ENCODE peak calls at places on chromosomes 16 and 17, in four cellular contexts. D is K562, K is HepG2, A is A549. U is an unnamed sample.

GRCh38 chr16:3484328-3485096 is 10.8 kb downstream of the C16orf90 start:
- DNase-seq in D (no peak), K (no peak), A (no peak), U (no peak)

GRCh38 chr16:22402191-22402590 is 27.8 kb upstream of the CDR2 start:
- DNase-seq in D (no peak), K (no peak), A (no peak), U (no peak)

GRCh38 chr16:53091508-53092211 is 36.9 kb downstream of the CHD9 start:
- DNase-seq in D (no peak), K (no peak), A (no peak), U (peak)

GRCh38 chr16:80449332-80449731 is 91.5 kb upstream of the DYNLRB2 start:
- DNase-seq in A (no peak), K (no peak), D (no peak), U (no peak)

GRCh38 chr17:30199600-30199999 is 35.9 kb downstream of the SLC6A4 start:
- DNase-seq in K (no peak), D (no peak), A (no peak), U (no peak)

GRCh38 chr16:58656872-58657271 is 27.2 kb upstream of the CNOT1 start:
- DNase-seq in A (no peak), D (no peak), K (no peak), U (no peak)

GRCh38 chr17:43042025-43042424 is 17.0 kb downstream of the RND2 start:
- DNase-seq in A (no peak), D (peak), K (no peak), U (no peak)

GRCh38 chr16:58027341-58028167 is 2.0 kb downstream of the MMP15 start:
- DNase-seq in D (peak), A (peak), K (peak), U (peak)

GRCh38 chr16:54050281-54051210 is 236.0 kb downstream of the IRX3 start:
- DNase-seq in K (no peak), A (no peak), D (no peak), U (no peak)

GRCh38 chr16:82070656-82071369 is 35.8 kb downstream of the HSD17B2 start:
- DNase-seq in D (no peak), A (peak), K (no peak), U (no peak)

GRCh38 chr16:74999683-75000480 is 1.1 kb downstream of the ZNRF1 start:
- DNase-seq in A (no peak), D (peak), K (peak), U (peak)

GRCh38 chr17:18379246-18380146 is 1.9 kb downstream of the EVPLL start:
- DNase-seq in A (no peak), D (no peak), K (no peak), U (no peak)

GRCh38 chr17:68748381-68748780 is 147.2 kb upstream of the FAM20A start:
- DNase-seq in D (no peak), A (no peak), K (no peak), U (no peak)

GRCh38 chr17:48442819-48443218 is 12.8 kb upstream of the SKAP1 start:
- DNase-seq in K (no peak), A (no peak), D (peak), U (no peak)

GRCh38 chr17:35865412-35866355 is 3.0 kb downstream of the HEATR9 start:
- DNase-seq in K (peak), D (peak), A (no peak), U (no peak)

GRCh38 chr16:28930652-28931051 is 1.1 kb upstream of the CD19 start:
- DNase-seq in D (no peak), K (no peak), A (no peak), U (no peak)

GRCh38 chr17:76079577-76080206 is 710 bp downstream of the ZACN start:
- DNase-seq in K (no peak), A (no peak), D (no peak), U (peak)

GRCh38 chr16:77890075-77890474 is 101.7 kb downstream of the VAT1L start:
- DNase-seq in A (no peak), K (no peak), D (no peak), U (no peak)

GRCh38 chr16:88613911-88614817 is 24.2 kb upstream of the IL17C start:
- DNase-seq in K (no peak), A (no peak), D (no peak), U (no peak)

GRCh38 chr16:66008136-66008535 is 358.4 kb upstream of the CDH5 start:
- DNase-seq in D (no peak), A (no peak), K (no peak), U (no peak)

GRCh38 chr16:89616576-89617437 is 3.4 kb downstream of the DPEP1 start:
- DNase-seq in K (no peak), D (no peak), A (no peak), U (no peak)

GRCh38 chr16:29306201-29306600 is 100.3 kb downstream of the NPIPB11 start:
- DNase-seq in K (no peak), D (no peak), A (no peak), U (no peak)

GRCh38 chr17:35433075-35433894 is 985 bp upstream of the SLFN12 start:
- DNase-seq in D (peak), K (peak), A (peak), U (peak)

GRCh38 chr17:12620200-12620720 is 45.4 kb upstream of the MYOCD start:
- DNase-seq in A (peak), K (no peak), D (no peak), U (no peak)

GRCh38 chr16:84310642-84311041 is 16.0 kb downstream of the WFDC1 start:
- DNase-seq in K (no peak), A (no peak), D (no peak), U (no peak)

GRCh38 chr17:71628306-71628705 is 492.5 kb upstream of the SOX9 start:
- DNase-seq in K (no peak), A (no peak), D (no peak), U (no peak)

GRCh38 chr16:68247932-68248331 is 2.8 kb downstream of the PLA2G15 start:
- DNase-seq in K (no peak), A (no peak), D (no peak), U (no peak)

GRCh38 chr17:75506888-75507287 is 8.4 kb downstream of the CASKIN2 start:
- DNase-seq in A (no peak), D (no peak), K (no peak), U (no peak)

GRCh38 chr16:75011634-75012307 is 12.9 kb downstream of the ZNRF1 start:
- DNase-seq in A (peak), K (no peak), D (peak), U (no peak)

GRCh38 chr16:75053791-75054555 is 55.1 kb downstream of the ZNRF1 start:
- DNase-seq in D (peak), K (peak), A (peak), U (no peak)

GRCh38 chr17:44829558-44830358 is at the start of gene GJC1:
- DNase-seq in K (no peak), D (peak), A (peak), U (peak)

GRCh38 chr16:64872101-64872500 is 249.8 kb downstream of the CDH11 start:
- DNase-seq in A (no peak), K (no peak), D (no peak), U (no peak)
- TF ChIP-seq HMGXB4 in A (no peak), K (no peak), D (no peak), U (no peak)

GRCh38 chr17:57067162-57067561 is 17.9 kb upstream of the AKAP1 start:
- DNase-seq in A (no peak), K (no peak), D (peak), U (no peak)
- TF ChIP-seq USF2 in A (no peak), K (no peak), D (no peak), U (no peak)

DNA sequence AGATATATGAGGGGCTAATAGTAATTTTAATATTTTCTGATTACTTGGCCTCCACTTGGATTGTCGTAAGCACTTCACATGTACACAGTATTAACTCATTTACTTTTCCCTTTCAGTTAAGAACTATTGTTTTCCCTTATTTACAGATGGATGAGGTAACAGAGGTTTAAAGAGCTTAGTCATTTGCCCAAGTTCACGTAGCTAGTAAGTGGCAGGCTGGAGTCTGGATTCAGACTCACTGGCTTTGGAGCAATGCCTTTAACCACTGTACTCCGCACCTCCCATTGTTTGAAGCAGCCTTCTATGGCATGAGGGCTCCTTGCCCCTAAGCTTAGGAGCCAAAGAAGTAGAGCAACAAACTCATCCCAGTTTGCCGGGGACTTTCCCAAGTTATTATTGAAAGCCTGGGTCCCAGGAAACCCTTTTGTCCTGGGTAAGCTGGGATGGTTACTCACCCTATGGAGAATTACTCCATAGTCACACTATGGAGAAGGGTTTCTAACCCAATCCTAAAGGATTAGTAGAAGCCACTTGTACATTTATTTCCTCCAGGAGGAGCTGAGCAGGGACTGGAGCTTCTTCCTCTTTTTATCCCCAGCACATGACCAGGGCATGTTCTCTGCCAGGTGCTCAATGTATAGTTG is 12.3 kb downstream of the FOXL1 start:
- DNase-seq in K (peak), A (peak), D (no peak), U (no peak)
- TF ChIP-seq HMGXB4 in K (no peak), A (no peak), D (no peak), U (no peak)

DNA sequence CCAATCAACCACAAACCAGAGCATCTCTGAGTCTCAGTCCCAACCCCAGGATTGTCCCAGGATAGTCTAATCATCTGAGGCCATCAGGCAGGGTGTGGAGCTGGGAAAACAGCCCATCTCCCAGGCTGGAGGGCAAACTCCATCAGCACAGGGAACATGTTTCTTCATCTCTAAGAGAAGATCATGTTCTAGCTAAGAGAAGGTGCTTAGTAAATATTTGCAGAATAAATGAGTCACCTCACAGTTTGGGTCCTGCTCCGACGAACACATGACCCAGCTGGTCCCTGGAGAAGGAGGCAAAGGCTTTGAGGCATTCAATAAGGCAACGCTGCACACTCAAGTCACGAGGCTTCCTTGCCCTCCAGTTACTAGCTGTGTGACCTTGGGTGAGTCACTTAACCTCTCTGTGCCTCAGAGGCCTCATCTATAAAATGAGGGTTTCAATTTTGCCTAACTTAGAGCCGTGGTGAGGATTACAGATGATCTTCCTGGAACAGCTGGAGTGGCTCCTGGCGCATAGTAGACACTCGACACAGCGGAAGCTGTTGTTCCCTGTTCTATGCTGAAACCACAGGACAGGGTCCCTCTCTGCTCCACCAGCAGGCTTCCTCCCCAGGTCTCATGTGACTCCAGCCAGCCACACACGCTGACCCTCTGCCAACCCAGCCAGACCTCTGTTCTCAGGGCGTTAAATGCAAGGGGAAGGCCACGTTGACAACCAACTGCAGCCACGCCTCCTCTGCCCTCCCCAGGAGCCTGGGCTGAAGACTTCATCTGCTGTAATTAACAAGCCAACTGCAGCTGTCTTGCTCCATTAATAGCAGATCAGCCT is 10.3 kb upstream of the RPL38 start:
- DNase-seq in K (peak), A (peak), D (no peak), U (no peak)
- TF ChIP-seq USF2 in K (peak), A (peak), D (no peak), U (no peak)

GRCh38 chr17:10836966-10837599 is 804 bp downstream of the PIRT start:
- DNase-seq in A (no peak), D (no peak), K (no peak), U (no peak)
- TF ChIP-seq HMGXB4 in A (no peak), D (no peak), K (no peak), U (no peak)

GRCh38 chr17:81398855-81399451 is 3.7 kb downstream of the BAHCC1 start:
- DNase-seq in A (peak), K (no peak), D (peak), U (no peak)

GRCh38 chr17:81399481-81400153 is 4.4 kb downstream of the BAHCC1 start:
- DNase-seq in A (peak), D (peak), K (no peak), U (peak)

GRCh38 chr17:81396722-81397313 is 1.6 kb downstream of the BAHCC1 start:
- DNase-seq in A (peak), D (no peak), K (no peak), U (peak)

GRCh38 chr17:81397314-81398169 is 2.3 kb downstream of the BAHCC1 start:
- DNase-seq in K (peak), A (peak), D (no peak), U (peak)

DNA sequence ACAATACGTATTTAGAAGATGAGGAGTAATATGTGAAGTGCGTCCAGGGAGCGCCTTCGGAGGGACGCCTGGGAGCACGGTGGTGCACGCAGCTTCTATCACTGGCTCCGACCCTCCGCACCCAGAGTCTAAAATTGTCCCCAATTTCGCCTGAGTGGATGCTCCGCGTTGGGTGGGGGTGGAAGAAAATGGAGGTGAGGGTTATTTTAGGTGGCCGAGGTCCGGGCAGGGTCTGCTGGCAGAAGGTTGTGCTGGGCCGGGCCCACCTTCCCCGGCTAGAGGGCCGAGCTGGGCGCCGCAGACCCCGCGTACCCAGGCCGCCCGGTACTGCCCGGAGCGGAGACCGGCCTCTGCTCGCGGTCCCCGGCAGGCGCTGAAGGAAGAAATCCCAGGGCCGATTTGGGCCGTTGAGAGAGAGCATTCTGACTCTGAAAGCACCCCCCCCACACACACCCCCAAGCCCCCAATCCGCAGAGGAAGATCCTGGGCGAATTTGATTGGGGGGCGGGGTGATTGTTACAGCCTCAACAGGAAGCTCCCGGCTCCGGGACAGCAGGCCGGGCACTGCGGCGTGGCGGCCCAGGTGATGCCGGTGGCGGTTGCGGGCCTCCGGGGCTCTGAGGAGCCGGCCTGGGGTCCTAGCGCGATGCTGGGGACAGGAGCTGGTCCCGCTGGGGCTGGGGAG is 3.1 kb downstream of the BAHCC1 start:
- DNase-seq in K (no peak), A (peak), D (no peak), U (peak)
- TF ChIP-seq USF2 in K (no peak), A (no peak), D (no peak), U (no peak)

GRCh38 chr17:2925011-2925410 is 128.8 kb downstream of the RAP1GAP2 start:
- DNase-seq in A (no peak), K (no peak), D (no peak), U (no peak)

GRCh38 chr17:2928294-2928890 is 132.2 kb downstream of the RAP1GAP2 start:
- DNase-seq in A (no peak), K (no peak), D (no peak), U (no peak)

GRCh38 chr17:2929881-2930533 is 133.4 kb downstream of the OR1D5 start:
- DNase-seq in K (peak), A (peak), D (peak), U (peak)

GRCh38 chr17:2924211-2924610 is 128.0 kb downstream of the RAP1GAP2 start:
- DNase-seq in D (no peak), A (no peak), K (no peak), U (peak)

GRCh38 chr17:2926019-2926650 is 129.9 kb downstream of the RAP1GAP2 start:
- DNase-seq in A (peak), K (no peak), D (no peak), U (no peak)
- TF ChIP-seq HMGXB4 in A (no peak), K (no peak), D (no peak), U (no peak)

U was measured in WTC11.